ENCODE peak calls at places on chromosomes 4 and X, in nine cellular contexts. J is tibial artery; V is sigmoid colon; L is SK-N-SH; A is CD8-positive, alpha-beta T cell; S is OCI-LY7; P is body of pancreas; H is effector memory CD4-positive, alpha-beta T cell; T is heart right ventricle. K is an unnamed sample.

GRCh38 chr4:185782523-185782922 is 29.5 kb downstream of the SORBS2 start:
- DNase-seq in V (no peak), P (no peak), H (no peak), A (no peak), S (no peak), T (no peak), L (peak; percentile 28), J (no peak), K (no peak)

GRCh38 chrX:9578083-9578779 is 113.4 kb downstream of the TBL1X start:
- DNase-seq in A (no peak), V (no peak), T (no peak), H (no peak), J (no peak), P (no peak), L (peak; percentile 58), S (no peak), K (no peak)

GRCh38 chr4:105657117-105657765 is 51.2 kb downstream of the INTS12 start:
- DNase-seq in T (no peak), S (no peak), L (no peak), V (no peak), J (no peak), H (no peak), P (no peak), A (no peak), K (no peak)

GRCh38 chr4:81606166-81606565 is 134.5 kb upstream of the RASGEF1B start:
- DNase-seq in V (no peak), H (no peak), L (no peak), P (no peak), T (no peak), J (no peak), A (no peak), S (no peak), K (no peak)

GRCh38 chrX:14630724-14631123 is 101.4 kb downstream of the GLRA2 start:
- DNase-seq in A (no peak), T (no peak), H (no peak), L (no peak), P (no peak), J (no peak), V (no peak), S (no peak), K (no peak)

GRCh38 chrX:15674514-15674898 is 9.9 kb upstream of the CLTRN start:
- DNase-seq in T (peak; percentile 87), J (peak; percentile 95), A (no peak), S (peak; percentile 92), L (peak; percentile 86), H (no peak), P (peak; percentile 92), V (peak; percentile 99), K (no peak)

GRCh38 chrX:45824471-45824870 is 623.8 kb upstream of the DIPK2B start:
- DNase-seq in L (peak; percentile 21), P (no peak), S (no peak), T (no peak), A (no peak), H (peak; percentile 6), V (no peak), J (peak; percentile 66), K (no peak)

GRCh38 chr4:184348311-184349233 is 125.8 kb downstream of the IRF2 start:
- DNase-seq in V (no peak), J (no peak), L (no peak), H (no peak), S (peak; percentile 41), A (no peak), P (peak; percentile 77), T (peak; percentile 56), K (no peak)

GRCh38 chr4:89836897-89837384 is at the start of gene SNCA:
- DNase-seq in H (no peak), L (peak; percentile 90), V (peak; percentile 90), S (no peak), J (peak; percentile 69), P (peak; percentile 35), T (peak; percentile 52), A (no peak), K (peak; percentile 31)

GRCh38 chr4:10579700-10580099 is 104.9 kb downstream of the CLNK start:
- DNase-seq in T (no peak), V (no peak), L (no peak), S (no peak), H (no peak), A (no peak), J (no peak), P (no peak), K (no peak)

GRCh38 chrX:151753313-151754041 is 18.9 kb downstream of the CNGA2 start:
- DNase-seq in T (peak; percentile 54), H (no peak), S (no peak), V (peak; percentile 70), L (peak; percentile 64), P (peak; percentile 54), A (no peak), J (peak; percentile 68), K (no peak)

GRCh38 chrX:42176790-42177189 is 253.4 kb upstream of the CASK start:
- DNase-seq in A (no peak), T (no peak), J (no peak), H (no peak), P (no peak), L (no peak), S (no peak), V (no peak), K (no peak)

GRCh38 chrX:123088331-123088730 is 95.7 kb upstream of the GRIA3 start:
- DNase-seq in J (no peak), P (no peak), A (no peak), V (no peak), T (no peak), L (no peak), S (no peak), H (no peak), K (no peak)

GRCh38 chr4:26257850-26258249 is 63.0 kb upstream of the RBPJ start:
- DNase-seq in A (no peak), T (no peak), S (no peak), L (no peak), V (no peak), J (no peak), H (no peak), P (no peak), K (no peak)

GRCh38 chr4:86498560-86499166 is 95.5 kb upstream of the PTPN13 start:
- DNase-seq in T (no peak), H (no peak), J (no peak), P (no peak), A (no peak), L (peak; percentile 47), S (peak; percentile 50), V (no peak), K (no peak)

GRCh38 chr4:93072292-93072691 is 756.3 kb upstream of the ATOH1 start:
- DNase-seq in S (no peak), A (no peak), L (no peak), H (no peak), V (no peak), P (no peak), T (no peak), J (no peak), K (no peak)

GRCh38 chr4:82780398-82781231 is 18.0 kb downstream of the SCD5 start:
- DNase-seq in L (peak; percentile 69), V (peak; percentile 87), T (peak; percentile 80), S (no peak), J (peak; percentile 81), H (no peak), P (peak; percentile 85), A (peak; percentile 43), K (no peak)

GRCh38 chr4:174357321-174357720 is 73.6 kb downstream of the CEP44 start:
- DNase-seq in H (no peak), L (no peak), A (no peak), S (no peak), P (no peak), J (no peak), T (no peak), V (no peak), K (no peak)

GRCh38 chr4:30380404-30380998 is 339.7 kb upstream of the PCDH7 start:
- DNase-seq in H (no peak), L (peak; percentile 17), A (no peak), V (no peak), S (peak; percentile 54), J (no peak), T (no peak), P (peak; percentile 51), K (no peak)

DNA sequence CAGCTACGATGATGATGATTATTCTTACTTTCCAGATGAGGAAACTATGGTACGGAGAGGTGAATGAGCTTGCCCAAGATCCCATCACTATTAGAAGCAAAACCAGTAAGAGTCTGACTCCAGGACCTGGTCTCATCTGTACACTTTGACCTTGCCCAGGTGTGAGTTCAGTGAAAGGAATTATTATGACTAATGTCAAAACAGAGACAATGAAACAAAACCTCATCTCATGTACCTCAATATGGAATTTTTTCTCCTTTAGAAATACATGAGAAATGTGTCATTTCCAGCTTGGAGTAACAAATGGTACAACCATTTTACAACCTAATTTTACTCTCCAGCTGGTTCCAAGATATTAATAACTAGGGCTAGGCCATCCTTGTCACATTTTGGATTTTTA is 213.7 kb downstream of the PTTG2 start:
- DNase-seq in J (no peak), A (no peak), L (no peak), V (no peak), T (no peak), S (no peak), H (no peak), P (no peak), K (no peak)
- H3K27ac ChIP-seq in J (no peak overlapping the region), A (no peak overlapping the region), L (no peak overlapping the region), V (no peak overlapping the region), T (no peak overlapping the region), S (no peak overlapping the region), H (no peak overlapping the region), P (no peak overlapping the region), K (no peak overlapping the region)

DNA sequence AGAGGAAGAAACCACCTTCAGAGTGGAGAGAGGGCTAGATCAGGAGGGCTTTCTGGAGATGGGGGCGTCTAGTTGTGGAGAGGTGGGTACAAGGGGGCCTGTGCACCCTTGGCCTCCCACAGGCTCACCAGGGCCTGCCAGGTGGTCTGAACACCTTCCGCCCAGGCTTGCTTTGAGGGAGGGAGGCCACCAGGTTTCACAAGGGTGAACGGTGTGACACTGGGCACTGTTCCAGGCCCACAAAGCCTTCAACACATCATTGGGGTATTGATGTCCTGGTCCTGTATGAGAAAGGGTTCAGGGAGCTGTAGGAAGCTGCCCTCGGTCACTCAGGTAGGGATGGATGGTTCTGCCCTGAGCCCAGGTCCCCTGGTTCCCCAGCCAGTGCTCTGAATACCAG is 6.0 kb downstream of the HTRA3 start:
- DNase-seq in J (no peak), S (no peak), T (peak; percentile 14), L (no peak), P (no peak), V (no peak), A (no peak), H (no peak), K (no peak)
- H3K4me1 ChIP-seq in J (peaks cover 8% of the 10 kb centered on the region), S (no peaks in the 10 kb centered on the region), T (peaks cover 55% of the 10 kb centered on the region), L (peaks cover 38% of the 10 kb centered on the region), P (no peaks in the 10 kb centered on the region), V (no peaks in the 10 kb centered on the region), A (no peaks in the 10 kb centered on the region), H (no peaks in the 10 kb centered on the region), K (no peaks in the 10 kb centered on the region)

GRCh38 chr4:36310237-36310636 is 28.8 kb downstream of the DTHD1 start:
- DNase-seq in T (no peak), J (no peak), V (no peak), H (no peak), A (no peak), S (no peak), L (no peak), P (no peak), K (no peak)
- H3K27ac ChIP-seq in T (no peak overlapping the region), J (no peak overlapping the region), V (no peak overlapping the region), H (no peak overlapping the region), A (no peak overlapping the region), S (no peak overlapping the region), L (no peak overlapping the region), P (no peak overlapping the region), K (no peak overlapping the region)

DNA sequence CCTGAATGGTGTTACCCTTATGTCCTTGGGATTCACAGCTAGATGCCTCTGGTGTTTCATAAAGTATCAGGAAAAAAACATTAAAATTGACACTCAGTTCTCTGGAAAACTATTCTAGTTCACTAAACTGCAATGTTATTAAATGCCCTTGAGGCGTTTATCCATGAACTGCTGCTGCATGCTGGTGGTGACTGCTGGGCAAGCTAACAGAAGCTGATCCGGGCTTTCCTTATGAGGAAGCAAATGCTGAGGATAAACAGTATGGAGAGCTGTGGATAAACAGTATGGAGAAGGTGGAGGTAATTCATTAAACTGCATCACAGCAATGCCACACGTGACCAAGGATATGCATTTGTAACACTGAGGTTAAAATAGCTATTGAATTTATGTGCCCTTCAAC is 227.0 kb downstream of the NR3C2 start:
- DNase-seq in A (no peak), P (no peak), H (no peak), T (no peak), L (no peak), S (no peak), J (no peak), V (no peak), K (no peak)
- H3K4me1 ChIP-seq in A (peaks cover 16% of the 10 kb centered on the region), P (peaks cover 35% of the 10 kb centered on the region), H (peaks cover 11% of the 10 kb centered on the region), T (peaks cover 33% of the 10 kb centered on the region), L (no peaks in the 10 kb centered on the region), S (peaks cover 8% of the 10 kb centered on the region), J (peaks cover 32% of the 10 kb centered on the region), V (no peaks in the 10 kb centered on the region), K (peaks cover 25% of the 10 kb centered on the region)